ENCODE peak calls at places on chromosomes 7 and 10, in seven cellular contexts. M is tibial nerve, I is cardiac muscle cell, L is BJ, J is A549, O is GM12865, V is astrocyte of the spinal cord. N is an unnamed sample.

GRCh38 chr7:31100445-31100844 is 48.3 kb downstream of the ADCYAP1R1 start:
- DNase-seq in M (no peak), I (peak; percentile 13), L (no peak), J (no peak), O (no peak), V (peak; percentile 30), N (peak; percentile 31)

GRCh38 chr7:101294039-101294831 is 27.4 kb downstream of the IFT22 start:
- DNase-seq in M (no peak), I (no peak), L (no peak), J (no peak), O (no peak), V (no peak), N (no peak)

GRCh38 chr7:74266191-74266963 is 12.2 kb upstream of the RFC2 start:
- DNase-seq in M (no peak), I (no peak), L (no peak), J (no peak), O (peak; percentile 51), V (no peak), N (no peak)

GRCh38 chr10:104139221-104139620 is 17.2 kb downstream of the SFR1 start:
- DNase-seq in M (no peak), I (no peak), L (no peak), J (no peak), O (peak; percentile 18), V (no peak), N (peak; percentile 17)

GRCh38 chr7:55065079-55065478 is 46.3 kb downstream of the EGFR start:
- DNase-seq in M (no peak), I (peak; percentile 97), L (peak; percentile 85), J (peak; percentile 84), O (peak; percentile 69), V (peak; percentile 96), N (peak; percentile 92)

GRCh38 chr10:86263907-86264306 is 102.7 kb downstream of the GRID1 start:
- DNase-seq in M (no peak), I (no peak), L (no peak), J (no peak), O (no peak), V (no peak), N (no peak)

GRCh38 chr10:99341860-99342517 is 12.8 kb downstream of the CNNM1 start:
- DNase-seq in M (no peak), I (peak; percentile 63), L (peak; percentile 54), J (no peak), O (no peak), V (peak; percentile 66), N (no peak)

GRCh38 chr7:151786241-151786640 is 90.7 kb downstream of the PRKAG2 start:
- DNase-seq in M (no peak), I (no peak), L (no peak), J (no peak), O (no peak), V (no peak), N (no peak)

GRCh38 chr10:93294004-93294403 is 188.1 kb downstream of the MYOF start:
- DNase-seq in M (no peak), I (no peak), L (no peak), J (peak; percentile 55), O (no peak), V (no peak), N (peak; percentile 60)

GRCh38 chr10:78389419-78389818 is 355.8 kb downstream of the RPS24 start:
- DNase-seq in M (no peak), I (no peak), L (no peak), J (no peak), O (no peak), V (no peak), N (no peak)

GRCh38 chr10:90745565-90745964 is 112.3 kb downstream of the HTR7 start:
- DNase-seq in M (no peak), I (peak; percentile 10), L (no peak), J (no peak), O (peak; percentile 11), V (no peak), N (no peak)

GRCh38 chr7:55515569-55516279 is 56.6 kb downstream of the VOPP1 start:
- DNase-seq in M (no peak), I (no peak), L (no peak), J (no peak), O (peak; percentile 87), V (no peak), N (no peak)

GRCh38 chr7:471866-472639 is 47.6 kb downstream of the PDGFA start:
- DNase-seq in M (no peak), I (peak; percentile 99), L (peak; percentile 83), J (no peak), O (no peak), V (peak; percentile 93), N (peak; percentile 92)

GRCh38 chr7:43385309-43385680 is 197.6 kb upstream of the STK17A start:
- DNase-seq in M (no peak), I (no peak), L (no peak), J (no peak), O (no peak), V (no peak), N (peak; percentile 65)

GRCh38 chr7:135716677-135717238 is 11.2 kb downstream of the SLC13A4 start:
- DNase-seq in M (no peak), I (peak; percentile 89), L (peak; percentile 49), J (no peak), O (no peak), V (peak; percentile 93), N (peak; percentile 61)

GRCh38 chr7:149284343-149284742 is 22.3 kb downstream of the ZNF783 start:
- DNase-seq in M (no peak), I (no peak), L (no peak), J (no peak), O (peak; percentile 55), V (no peak), N (peak; percentile 11)

GRCh38 chr10:117740696-117741222 is 198.2 kb downstream of the EMX2 start:
- DNase-seq in M (no peak), I (no peak), L (no peak), J (no peak), O (no peak), V (no peak), N (no peak)

GRCh38 chr7:122887198-122887597 is 938 bp upstream of the CADPS2 start:
- DNase-seq in M (peak; percentile 43), I (peak; percentile 70), L (no peak), J (peak; percentile 10), O (peak; percentile 57), V (peak; percentile 79), N (peak; percentile 58)

GRCh38 chr10:13739178-13739577 is 152.4 kb downstream of the PRPF18 start:
- DNase-seq in M (no peak), I (no peak), L (no peak), J (no peak), O (no peak), V (no peak), N (no peak)

GRCh38 chr10:88850712-88851111 is 932 bp downstream of the ANKRD22 start:
- DNase-seq in M (no peak), I (no peak), L (no peak), J (no peak), O (no peak), V (no peak), N (peak; percentile 61)

GRCh38 chr10:88853155-88853554 is 1.5 kb upstream of the ANKRD22 start:
- DNase-seq in M (no peak), I (no peak), L (no peak), J (no peak), O (no peak), V (no peak), N (no peak)

GRCh38 chr10:88849224-88849623 is 2.4 kb downstream of the ANKRD22 start:
- DNase-seq in M (no peak), I (peak; percentile 32), L (no peak), J (no peak), O (no peak), V (peak; percentile 32), N (peak; percentile 63)

GRCh38 chr10:88851706-88852105 is at the start of gene ANKRD22:
- DNase-seq in M (no peak), I (peak; percentile 89), L (no peak), J (peak; percentile 25), O (peak; percentile 20), V (peak; percentile 50), N (peak; percentile 99)

GRCh38 chr10:88852327-88852726 is 683 bp upstream of the ANKRD22 start:
- DNase-seq in M (no peak), I (no peak), L (no peak), J (no peak), O (no peak), V (no peak), N (no peak)
- H3K4me3 ChIP-seq in M (no peak overlapping the region), I (no peak overlapping the region), L (no peak overlapping the region), J (no peak overlapping the region), O (no peak overlapping the region), V (no peak overlapping the region), N (no peak overlapping the region)

DNA sequence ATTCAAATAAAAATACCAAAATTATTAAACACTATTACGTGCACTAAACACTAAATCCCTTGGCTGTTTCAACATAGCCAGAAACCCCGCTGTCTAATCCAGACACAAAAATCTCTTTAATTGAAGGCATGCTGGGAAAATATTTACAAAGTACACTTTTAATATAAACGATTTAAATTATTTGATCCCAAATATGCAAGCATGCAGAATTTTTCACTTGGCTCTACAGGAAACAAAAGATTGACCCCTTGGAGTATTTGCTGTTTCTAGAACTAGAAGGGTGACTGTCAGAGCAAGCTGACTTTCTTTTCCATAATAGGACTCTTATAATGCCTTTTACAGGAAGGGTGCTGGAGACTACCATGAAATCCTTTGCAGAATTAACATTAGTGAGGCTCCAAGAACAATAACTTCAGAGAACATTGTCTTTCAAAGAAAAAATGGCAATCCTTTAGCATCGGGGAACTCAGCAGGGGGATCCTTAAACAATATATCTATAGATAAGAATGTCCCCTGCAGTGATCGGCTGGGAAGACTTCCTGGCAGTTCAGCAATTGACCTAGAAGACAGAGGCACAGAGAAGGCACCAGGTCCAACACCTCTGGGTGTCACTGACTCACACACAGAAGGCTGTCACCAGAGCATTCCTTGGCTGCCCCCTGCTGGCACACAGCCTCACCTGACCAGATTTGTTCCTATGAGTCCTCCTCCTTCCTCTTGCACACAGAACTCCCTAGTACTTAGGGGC is 55.8 kb upstream of the MRLN start:
- DNase-seq in M (peak; percentile 37), I (peak; percentile 62), L (no peak), J (peak; percentile 51), O (peak; percentile 82), V (peak; percentile 62), N (peak; percentile 83)
- TF ChIP-seq CTCF in M (peak; percentile 55), I (peak; percentile 70), L (peak; percentile 62), J (peak; percentile 63), O (peak; percentile 84), V (peak; percentile 70), N (peak; percentile 89)

DNA sequence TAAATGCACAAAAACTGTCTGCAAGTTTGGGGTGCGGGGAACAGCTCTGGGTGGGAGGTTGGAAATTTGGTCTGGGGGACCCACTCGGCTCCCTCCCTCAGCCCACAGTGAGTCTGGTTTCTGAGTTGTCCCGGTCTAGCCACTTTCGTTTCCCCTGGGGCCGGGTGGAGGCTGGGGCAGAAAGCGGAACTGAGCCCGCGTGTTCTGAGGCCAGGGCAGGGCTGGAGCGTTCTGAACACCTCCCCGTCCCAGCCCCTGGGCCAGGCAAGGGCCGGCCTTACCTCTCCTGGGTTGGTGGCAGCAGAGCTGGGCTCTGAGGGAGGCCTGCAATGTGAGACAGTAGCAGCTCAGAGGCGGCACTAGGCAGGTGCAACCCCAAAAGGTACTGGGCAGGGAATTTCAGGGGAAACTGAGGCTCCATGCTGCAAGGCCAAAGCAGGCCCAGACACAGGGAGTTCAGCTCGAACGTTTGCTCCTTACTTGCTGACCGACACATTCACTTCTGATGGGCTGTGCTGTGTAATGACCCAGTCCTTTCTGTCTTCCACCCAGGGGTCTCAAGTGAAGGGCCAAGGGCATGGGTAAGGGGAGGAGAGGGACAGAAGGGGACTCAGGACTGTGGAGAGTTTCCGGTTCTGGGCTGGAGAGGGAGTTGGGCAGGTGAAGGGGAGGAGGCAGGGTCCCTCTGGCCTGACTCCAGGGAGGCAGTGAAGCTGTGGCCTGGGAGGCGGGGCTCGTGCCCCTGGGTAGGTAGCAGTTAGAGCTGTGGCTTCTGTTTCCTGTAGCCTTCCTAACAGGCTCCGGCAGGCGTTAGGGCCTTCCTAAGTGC is 3.0 kb downstream of the IRF5 start:
- DNase-seq in M (no peak), I (no peak), L (no peak), J (no peak), O (peak; percentile 94), V (no peak), N (no peak)
- H3K4me3 ChIP-seq in M (peak overlapping the region; percentile 12), I (no peak overlapping the region), L (no peak overlapping the region), J (no peak overlapping the region), O (peak overlapping the region; percentile 83), V (no peak overlapping the region), N (no peak overlapping the region)

GRCh38 chr10:124279298-124279697 is 139.4 kb downstream of the OAT start:
- DNase-seq in M (no peak), I (no peak), L (no peak), J (no peak), O (peak; percentile 12), V (no peak), N (no peak)
- TF ChIP-seq CTCF in M (no peak), I (no peak), L (no peak), J (no peak), O (no peak), V (no peak), N (no peak)

N was measured in epithelial cell of esophagus.